ENCODE peak calls at places on chromosomes 5 and 9, in four cellular contexts. K is K562, I is HepG2, G is GM12878. H is an unnamed sample.

GRCh38 chr5:1737790-1738405 is 61.7 kb downstream of the MRPL36 start:
- DNase-seq in I (peak), G (peak), K (peak), H (peak)

GRCh38 chr5:1118738-1119137 is 6.9 kb upstream of the SLC12A7 start:
- DNase-seq in G (no peak), K (peak), I (no peak), H (no peak)

GRCh38 chr5:76617675-76618074 is 5.5 kb downstream of the F2RL2 start:
- DNase-seq in K (no peak), I (no peak), G (no peak), H (no peak)

GRCh38 chr5:69046375-69046957 is 47.3 kb upstream of the SLC30A5 start:
- DNase-seq in I (peak), G (no peak), K (peak), H (no peak)

GRCh38 chr5:98482321-98483111 is 290.9 kb upstream of the RGMB start:
- DNase-seq in I (no peak), G (no peak), K (no peak), H (no peak)

GRCh38 chr9:134738869-134739659 is 97.5 kb downstream of the COL5A1 start:
- DNase-seq in G (no peak), I (peak), K (peak), H (peak)

GRCh38 chr9:93450817-93451761 is at the start of gene FAM120A:
- DNase-seq in K (peak), I (peak), G (no peak), H (peak)

GRCh38 chr5:115227281-115227680 is 35.4 kb downstream of the PGGT1B start:
- DNase-seq in G (no peak), I (no peak), K (no peak), H (no peak)

GRCh38 chr5:81760521-81760920 is 9.6 kb upstream of the SSBP2 start:
- DNase-seq in G (no peak), K (no peak), I (no peak), H (no peak)

GRCh38 chr5:103428411-103428871 is 134.1 kb downstream of the NUDT12 start:
- DNase-seq in G (no peak), I (peak), K (no peak), H (no peak)

GRCh38 chr5:120769291-120769872 is 305.3 kb downstream of the PRR16 start:
- DNase-seq in I (no peak), G (no peak), K (no peak), H (no peak)

GRCh38 chr9:114775981-114776380 is 29.9 kb downstream of the TNFSF15 start:
- DNase-seq in G (no peak), K (no peak), I (no peak), H (no peak)

GRCh38 chr9:114777841-114778240 is 28.0 kb downstream of the TNFSF15 start:
- DNase-seq in I (no peak), G (no peak), K (no peak), H (no peak)

GRCh38 chr9:114782586-114782985 is 23.3 kb downstream of the TNFSF15 start:
- DNase-seq in I (no peak), K (no peak), G (no peak), H (no peak)

GRCh38 chr9:114776683-114777399 is 29.0 kb downstream of the TNFSF15 start:
- DNase-seq in K (no peak), I (no peak), G (no peak), H (no peak)

GRCh38 chr9:114779352-114779845 is 26.4 kb downstream of the TNFSF15 start:
- DNase-seq in I (no peak), G (no peak), K (no peak), H (no peak)
- TF ChIP-seq TARDBP in I (no peak), G (no peak), K (no peak), H (no peak)

GRCh38 chr5:139180850-139181785 is 17.1 kb downstream of the SIL1 start:
- DNase-seq in I (no peak), K (no peak), G (no peak), H (no peak)
- TF ChIP-seq TARDBP in I (no peak), K (no peak), G (no peak), H (no peak)

GRCh38 chr9:114929166-114929565 is 1.2 kb downstream of the TNFSF8 start:
- DNase-seq in G (no peak), I (no peak), K (no peak), H (no peak)

GRCh38 chr9:114931407-114931806 is 1.0 kb upstream of the TNFSF8 start:
- DNase-seq in I (no peak), G (no peak), K (no peak), H (no peak)

GRCh38 chr9:114932502-114932901 is 2.1 kb upstream of the TNFSF8 start:
- DNase-seq in I (no peak), K (no peak), G (no peak), H (no peak)

GRCh38 chr9:114928092-114928491 is 2.3 kb downstream of the TNFSF8 start:
- DNase-seq in K (no peak), I (no peak), G (no peak), H (no peak)

GRCh38 chr9:114930063-114930812 is at the start of gene TNFSF8:
- DNase-seq in I (no peak), G (no peak), K (no peak), H (no peak)
- TF ChIP-seq TARDBP in I (no peak), G (no peak), K (no peak), H (no peak)

GRCh38 chr5:138616508-138616907 is 41.3 kb upstream of the HSPA9 start:
- DNase-seq in I (no peak), K (no peak), G (no peak), H (no peak)

GRCh38 chr5:138620661-138621224 is 45.5 kb upstream of the HSPA9 start:
- DNase-seq in K (no peak), G (no peak), I (no peak), H (no peak)

GRCh38 chr5:138623053-138623452 is 47.9 kb upstream of the HSPA9 start:
- DNase-seq in K (no peak), I (no peak), G (no peak), H (no peak)

GRCh38 chr5:138626333-138626944 is 51.2 kb upstream of the HSPA9 start:
- DNase-seq in K (no peak), G (no peak), I (no peak), H (no peak)

GRCh38 chr5:138622051-138622450 is 46.9 kb upstream of the HSPA9 start:
- DNase-seq in I (no peak), G (no peak), K (no peak), H (no peak)
- TF ChIP-seq TARDBP in I (no peak), G (no peak), K (no peak), H (no peak)

H was measured in HEK293T.